ENCODE peak calls at places on chromosomes 16 and 17, in nine cellular contexts. W is GM12892, C is endothelial cell of umbilical vein, Z is HCT116, K is stomach, L is sigmoid colon, M is prostate gland, H is HL-60, G is esophagus muscularis mucosa. N is an unnamed sample.

GRCh38 chr16:1458336-1458976 is 14.1 kb upstream of the CCDC154 start:
- DNase-seq in W (no peak), C (no peak), Z (no peak), K (no peak), L (no peak), M (no peak), H (no peak), G (no peak), N (no peak)

GRCh38 chr17:40827746-40828453 is 5.5 kb upstream of the KRT10 start:
- DNase-seq in W (no peak), C (no peak), Z (peak), K (no peak), L (no peak), M (no peak), H (no peak), G (no peak), N (no peak)

GRCh38 chr16:60642956-60643355 is 1393.3 kb downstream of the CDH8 start:
- DNase-seq in W (no peak), C (no peak), Z (no peak), K (no peak), L (no peak), M (no peak), H (no peak), G (no peak), N (no peak)

GRCh38 chr16:1331712-1332617 is 1.5 kb upstream of the BAIAP3 start:
- DNase-seq in W (peak), C (peak), Z (peak), K (peak), L (peak), M (peak), H (peak), G (no peak), N (peak)

GRCh38 chr17:10013360-10014112 is 108.5 kb upstream of the RCVRN start:
- DNase-seq in W (peak), C (no peak), Z (no peak), K (no peak), L (no peak), M (no peak), H (peak), G (no peak), N (no peak)

GRCh38 chr17:31530391-31530990 is 139.0 kb downstream of the RAB11FIP4 start:
- DNase-seq in W (no peak), C (no peak), Z (no peak), K (no peak), L (no peak), M (no peak), H (no peak), G (no peak), N (no peak)

GRCh38 chr16:72783716-72784320 is 264.1 kb downstream of the ZFHX3 start:
- DNase-seq in W (no peak), C (no peak), Z (no peak), K (no peak), L (no peak), M (no peak), H (no peak), G (peak), N (no peak)

GRCh38 chr17:41547921-41548843 is 20.1 kb upstream of the KRT19 start:
- DNase-seq in W (no peak), C (peak), Z (peak), K (peak), L (peak), M (peak), H (peak), G (no peak), N (peak)

GRCh38 chr16:29925173-29925804 is 737 bp downstream of the KCTD13 start:
- DNase-seq in W (no peak), C (peak), Z (no peak), K (no peak), L (no peak), M (no peak), H (no peak), G (no peak), N (peak)

GRCh38 chr17:74631468-74632195 is 8.1 kb upstream of the CD300E start:
- DNase-seq in W (no peak), C (no peak), Z (no peak), K (no peak), L (no peak), M (no peak), H (peak), G (no peak), N (no peak)

GRCh38 chr16:14400285-14400977 is 229.6 kb downstream of the PARN start:
- DNase-seq in W (no peak), C (no peak), Z (no peak), K (no peak), L (no peak), M (no peak), H (no peak), G (no peak), N (no peak)

GRCh38 chr16:69404275-69404805 is 18.5 kb upstream of the TERF2 start:
- DNase-seq in W (no peak), C (peak), Z (peak), K (peak), L (no peak), M (peak), H (no peak), G (no peak), N (no peak)

GRCh38 chr16:70735141-70735979 is 49.5 kb upstream of the MTSS2 start:
- DNase-seq in W (no peak), C (no peak), Z (no peak), K (no peak), L (peak), M (no peak), H (no peak), G (no peak), N (no peak)

GRCh38 chr17:76404976-76405563 is 20.7 kb downstream of the SPHK1 start:
- DNase-seq in W (no peak), C (no peak), Z (no peak), K (peak), L (no peak), M (no peak), H (no peak), G (no peak), N (no peak)

GRCh38 chr17:27551701-27552466 is 79.1 kb upstream of the LGALS9 start:
- DNase-seq in W (no peak), C (no peak), Z (peak), K (no peak), L (no peak), M (no peak), H (no peak), G (no peak), N (no peak)

GRCh38 chr17:8282345-8282744 is 6.1 kb upstream of the RANGRF start:
- DNase-seq in W (no peak), C (no peak), Z (no peak), K (no peak), L (no peak), M (no peak), H (no peak), G (no peak), N (no peak)

GRCh38 chr16:84599528-84600202 is 18.2 kb downstream of the COTL1 start:
- DNase-seq in W (no peak), C (peak), Z (no peak), K (peak), L (peak), M (no peak), H (peak), G (no peak), N (no peak)

GRCh38 chr16:50284131-50284911 is 18.0 kb downstream of the ADCY7 start:
- DNase-seq in W (no peak), C (no peak), Z (no peak), K (peak), L (no peak), M (no peak), H (peak), G (no peak), N (no peak)

GRCh38 chr17:37142294-37142944 is 193.7 kb downstream of the AATF start:
- DNase-seq in W (no peak), C (no peak), Z (no peak), K (no peak), L (no peak), M (no peak), H (no peak), G (no peak), N (no peak)

GRCh38 chr16:68065716-68066305 is 19.4 kb upstream of the NFATC3 start:
- DNase-seq in W (no peak), C (peak), Z (no peak), K (peak), L (no peak), M (no peak), H (no peak), G (no peak), N (no peak)

GRCh38 chr17:73643012-73643845 is 1.0 kb downstream of the SDK2 start:
- DNase-seq in W (no peak), C (no peak), Z (no peak), K (peak), L (no peak), M (peak), H (peak), G (no peak), N (no peak)

GRCh38 chr16:79901522-79901921 is 301.0 kb upstream of the MAF start:
- DNase-seq in W (no peak), C (no peak), Z (no peak), K (no peak), L (no peak), M (no peak), H (no peak), G (no peak), N (no peak)

GRCh38 chr17:37493249-37494027 is 3.7 kb downstream of the DUSP14 start:
- DNase-seq in W (no peak), C (no peak), Z (peak), K (no peak), L (no peak), M (no peak), H (no peak), G (no peak), N (no peak)

GRCh38 chr17:77312786-77313599 is 172.2 kb downstream of the SEC14L1 start:
- DNase-seq in W (no peak), C (no peak), Z (no peak), K (peak), L (peak), M (no peak), H (no peak), G (no peak), N (peak)

GRCh38 chr17:57257213-57257873 is 1.0 kb downstream of the MSI2 start:
- DNase-seq in W (no peak), C (peak), Z (no peak), K (no peak), L (no peak), M (peak), H (no peak), G (no peak), N (no peak)

GRCh38 chr16:50428116-50428515 is 59.3 kb upstream of the BRD7 start:
- DNase-seq in W (no peak), C (no peak), Z (no peak), K (no peak), L (no peak), M (no peak), H (no peak), G (peak), N (no peak)

GRCh38 chr16:17334096-17334495 is 136.7 kb downstream of the XYLT1 start:
- DNase-seq in W (no peak), C (no peak), Z (no peak), K (no peak), L (peak), M (no peak), H (no peak), G (no peak), N (no peak)

GRCh38 chr17:81713556-81714411 is 1.7 kb downstream of the SLC25A10 start:
- DNase-seq in W (no peak), C (no peak), Z (no peak), K (peak), L (peak), M (no peak), H (no peak), G (no peak), N (no peak)

GRCh38 chr16:47311738-47312505 is 148.9 kb downstream of the ITFG1 start:
- DNase-seq in W (no peak), C (peak), Z (peak), K (no peak), L (no peak), M (no peak), H (no peak), G (no peak), N (no peak)

GRCh38 chr17:41870627-41871026 is 5.4 kb upstream of the KLHL11 start:
- DNase-seq in W (no peak), C (no peak), Z (no peak), K (no peak), L (no peak), M (peak), H (no peak), G (no peak), N (no peak)

GRCh38 chr16:72284042-72284789 is 112.3 kb upstream of the PMFBP1 start:
- DNase-seq in W (no peak), C (no peak), Z (no peak), K (no peak), L (no peak), M (no peak), H (no peak), G (no peak), N (no peak)

GRCh38 chr17:16215965-16216316 is 607 bp upstream of the NCOR1 start:
- DNase-seq in W (peak), C (no peak), Z (peak), K (no peak), L (no peak), M (no peak), H (peak), G (no peak), N (no peak)

GRCh38 chr17:70343134-70343533 is 173.8 kb downstream of the KCNJ2 start:
- DNase-seq in W (no peak), C (no peak), Z (no peak), K (no peak), L (no peak), M (no peak), H (no peak), G (no peak), N (no peak)

GRCh38 chr17:81171941-81172340 is 5.9 kb upstream of the AATK start:
- DNase-seq in W (no peak), C (no peak), Z (no peak), K (no peak), L (no peak), M (no peak), H (no peak), G (no peak), N (no peak)

GRCh38 chr17:1976000-1976682 is 49.0 kb downstream of the RTN4RL1 start:
- DNase-seq in W (no peak), C (no peak), Z (no peak), K (no peak), L (no peak), M (no peak), H (no peak), G (no peak), N (no peak)

GRCh38 chr17:71709974-71710373 is 410.8 kb upstream of the SOX9 start:
- DNase-seq in W (no peak), C (no peak), Z (no peak), K (no peak), L (no peak), M (no peak), H (no peak), G (no peak), N (no peak)

GRCh38 chr17:80938556-80938955 is 53.1 kb upstream of the CHMP6 start:
- DNase-seq in W (no peak), C (no peak), Z (no peak), K (no peak), L (no peak), M (no peak), H (peak), G (no peak), N (no peak)

GRCh38 chr17:17269926-17270773 is 10.9 kb downstream of the COPS3 start:
- DNase-seq in W (no peak), C (peak), Z (peak), K (no peak), L (no peak), M (no peak), H (no peak), G (no peak), N (no peak)

GRCh38 chr17:225551-225950 is 44.1 kb upstream of the DOC2B start:
- DNase-seq in W (no peak), C (no peak), Z (no peak), K (no peak), L (peak), M (no peak), H (no peak), G (no peak), N (no peak)

GRCh38 chr17:228223-228615 is 46.8 kb upstream of the DOC2B start:
- DNase-seq in W (no peak), C (no peak), Z (no peak), K (no peak), L (peak), M (no peak), H (no peak), G (no peak), N (no peak)

GRCh38 chr17:226773-227580 is 45.5 kb upstream of the DOC2B start:
- DNase-seq in W (no peak), C (no peak), Z (no peak), K (no peak), L (peak), M (no peak), H (no peak), G (no peak), N (no peak)

GRCh38 chr17:227581-228222 is 46.3 kb upstream of the DOC2B start:
- DNase-seq in W (no peak), C (no peak), Z (no peak), K (no peak), L (no peak), M (no peak), H (no peak), G (no peak), N (no peak)

GRCh38 chr17:226108-226772 is 44.8 kb upstream of the DOC2B start:
- DNase-seq in W (no peak), C (no peak), Z (no peak), K (no peak), L (peak), M (no peak), H (no peak), G (no peak), N (no peak)
- TF ChIP-seq POLR2AphosphoS5 in W (no peak), C (no peak), Z (no peak), K (no peak), L (no peak), M (no peak), H (no peak), G (no peak), N (no peak)

GRCh38 chr16:27366687-27367462 is 35.1 kb upstream of the IL21R start:
- DNase-seq in W (no peak), C (peak), Z (no peak), K (no peak), L (peak), M (no peak), H (no peak), G (no peak), N (no peak)

GRCh38 chr16:27368358-27368722 is 33.6 kb upstream of the IL21R start:
- DNase-seq in W (no peak), C (no peak), Z (no peak), K (no peak), L (no peak), M (no peak), H (no peak), G (no peak), N (no peak)

GRCh38 chr16:27369806-27370205 is 32.2 kb upstream of the IL21R start:
- DNase-seq in W (no peak), C (no peak), Z (no peak), K (no peak), L (no peak), M (no peak), H (no peak), G (no peak), N (no peak)

GRCh38 chr16:27365142-27366089 is 36.6 kb upstream of the IL21R start:
- DNase-seq in W (no peak), C (peak), Z (peak), K (no peak), L (no peak), M (no peak), H (no peak), G (no peak), N (no peak)

GRCh38 chr16:27367463-27368357 is 34.3 kb upstream of the IL21R start:
- DNase-seq in W (peak), C (peak), Z (peak), K (peak), L (peak), M (peak), H (peak), G (peak), N (peak)
- TF ChIP-seq POLR2AphosphoS5 in W (no peak), C (peak), Z (no peak), K (peak), L (peak), M (no peak), H (peak), G (peak), N (no peak)

DNA sequence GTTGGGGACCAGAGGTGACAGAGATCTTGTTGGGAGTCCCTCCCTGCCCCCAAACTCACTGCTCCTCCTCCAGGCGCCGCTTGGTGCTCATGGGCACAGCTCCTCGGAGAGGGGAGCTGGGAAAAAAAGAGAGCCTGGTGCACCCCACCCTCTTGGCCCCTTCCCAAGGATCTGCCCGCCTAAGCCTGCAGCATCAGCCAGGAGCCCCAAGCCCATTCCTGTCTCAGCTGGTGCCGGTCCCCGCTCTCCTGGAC is 400 bp downstream of the HCFC1R1 start:
- DNase-seq in W (no peak), C (no peak), Z (peak), K (no peak), L (no peak), M (no peak), H (no peak), G (no peak), N (no peak)
- TF ChIP-seq POLR2AphosphoS5 in W (no peak), C (no peak), Z (no peak), K (no peak), L (no peak), M (no peak), H (no peak), G (no peak), N (no peak)

DNA sequence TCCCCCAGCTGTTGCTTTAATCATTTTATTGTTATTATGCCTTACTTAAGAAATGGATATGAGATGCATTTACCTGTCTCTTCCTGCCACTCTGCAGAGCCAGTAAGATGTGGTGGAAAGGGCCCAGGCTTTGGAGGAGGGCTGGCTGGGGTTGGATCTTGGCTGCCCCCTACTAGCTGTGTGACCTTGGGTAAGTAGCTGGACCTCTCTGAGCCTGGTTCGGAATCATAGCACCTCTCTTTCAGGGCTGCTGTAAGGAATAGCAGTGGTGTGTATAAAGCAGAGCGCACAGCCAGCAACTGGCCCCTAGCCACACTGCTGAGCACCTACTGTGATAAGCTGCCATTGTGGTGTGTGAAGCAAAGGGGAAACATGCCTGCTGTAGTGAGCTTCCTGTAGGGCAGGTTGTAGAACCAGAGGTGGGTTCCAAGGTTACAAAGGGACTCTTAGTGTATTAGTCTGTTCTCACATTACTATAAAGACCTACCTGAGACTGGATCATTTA is 23.9 kb downstream of the MAPT start:
- DNase-seq in W (no peak), C (no peak), Z (no peak), K (no peak), L (no peak), M (no peak), H (no peak), G (no peak), N (no peak)
- TF ChIP-seq POLR2AphosphoS5 in W (no peak), C (no peak), Z (no peak), K (no peak), L (no peak), M (no peak), H (no peak), G (no peak), N (no peak)

GRCh38 chr17:55609737-55610201 is 98.5 kb upstream of the SMIM36 start:
- DNase-seq in W (no peak), C (no peak), Z (no peak), K (peak), L (peak), M (no peak), H (no peak), G (no peak), N (no peak)
- TF ChIP-seq POLR2AphosphoS5 in W (no peak), C (no peak), Z (no peak), K (peak), L (peak), M (no peak), H (no peak), G (no peak), N (peak)

N was measured in breast epithelium.